ENCODE peak calls at places on chromosomes 7 and 10, in ten cellular contexts. W, T, C, A, S, K, B, I, H and O are unnamed samples.

GRCh38 chr10:62599161-62599560 is 205.4 kb upstream of the ADO start:
- DNase-seq in W (no peak), S (no peak), K (no peak), I (no peak), C (no peak), B (no peak), H (no peak), A (no peak), T (no peak), O (no peak)

GRCh38 chr7:19051767-19052375 is 65.6 kb downstream of the TWIST1 start:
- DNase-seq in K (peak; percentile 38), H (peak; percentile 44), A (no peak), T (no peak), B (no peak), C (peak; percentile 60), I (no peak), W (no peak), S (no peak), O (peak; percentile 72)

GRCh38 chr7:77651544-77652162 is 44.6 kb upstream of the RSBN1L start:
- DNase-seq in K (peak; percentile 47), H (peak; percentile 32), T (peak; percentile 34), B (no peak), S (no peak), W (no peak), C (peak; percentile 67), I (peak; percentile 25), A (no peak), O (peak; percentile 60)

GRCh38 chr10:93473804-93474472 is 8.2 kb downstream of the MYOF start:
- DNase-seq in K (no peak), W (no peak), T (no peak), B (no peak), A (no peak), H (no peak), C (no peak), I (no peak), S (no peak), O (no peak)

GRCh38 chr10:68665841-68666240 is 55.2 kb upstream of the CCAR1 start:
- DNase-seq in W (no peak), S (no peak), T (peak; percentile 84), I (no peak), H (no peak), A (no peak), K (peak; percentile 56), B (no peak), C (peak; percentile 66), O (peak; percentile 32)

GRCh38 chr10:96850825-96851224 is 18.7 kb downstream of the LCOR start:
- DNase-seq in S (no peak), B (no peak), T (peak; percentile 98), C (peak; percentile 96), A (no peak), H (peak; percentile 88), I (peak; percentile 15), K (peak; percentile 98), W (no peak), O (peak; percentile 88)

GRCh38 chr10:125886914-125887512 is 5.9 kb upstream of the DHX32 start:
- DNase-seq in C (no peak), H (peak; percentile 85), A (no peak), T (no peak), I (no peak), K (no peak), S (no peak), W (no peak), B (no peak), O (no peak)

GRCh38 chr10:98467506-98468318 is 21.0 kb upstream of the HPS1 start:
- DNase-seq in A (peak; percentile 80), H (peak; percentile 73), S (peak; percentile 80), K (peak; percentile 83), I (peak; percentile 70), T (peak; percentile 86), W (no peak), C (peak; percentile 88), B (peak; percentile 84), O (peak; percentile 89)

GRCh38 chr7:150956395-150957118 is 21.6 kb downstream of the KCNH2 start:
- DNase-seq in B (peak; percentile 15), W (no peak), T (no peak), C (no peak), S (peak; percentile 52), A (no peak), H (no peak), K (no peak), I (peak; percentile 20), O (no peak)

GRCh38 chr7:150955519-150956394 is 22.4 kb downstream of the KCNH2 start:
- DNase-seq in B (peak; percentile 78), H (no peak), W (no peak), I (peak; percentile 87), K (peak; percentile 15), S (peak; percentile 78), C (no peak), T (no peak), A (no peak), O (no peak)

GRCh38 chr7:150958071-150958552 is 20.0 kb downstream of the KCNH2 start:
- DNase-seq in B (peak; percentile 67), I (no peak), H (no peak), A (no peak), T (no peak), S (peak; percentile 57), K (no peak), W (no peak), C (no peak), O (no peak)

GRCh38 chr7:150958603-150959002 is 19.5 kb downstream of the KCNH2 start:
- DNase-seq in H (no peak), B (peak; percentile 67), C (no peak), I (no peak), T (no peak), S (peak; percentile 51), W (no peak), A (no peak), K (no peak), O (no peak)

DNA sequence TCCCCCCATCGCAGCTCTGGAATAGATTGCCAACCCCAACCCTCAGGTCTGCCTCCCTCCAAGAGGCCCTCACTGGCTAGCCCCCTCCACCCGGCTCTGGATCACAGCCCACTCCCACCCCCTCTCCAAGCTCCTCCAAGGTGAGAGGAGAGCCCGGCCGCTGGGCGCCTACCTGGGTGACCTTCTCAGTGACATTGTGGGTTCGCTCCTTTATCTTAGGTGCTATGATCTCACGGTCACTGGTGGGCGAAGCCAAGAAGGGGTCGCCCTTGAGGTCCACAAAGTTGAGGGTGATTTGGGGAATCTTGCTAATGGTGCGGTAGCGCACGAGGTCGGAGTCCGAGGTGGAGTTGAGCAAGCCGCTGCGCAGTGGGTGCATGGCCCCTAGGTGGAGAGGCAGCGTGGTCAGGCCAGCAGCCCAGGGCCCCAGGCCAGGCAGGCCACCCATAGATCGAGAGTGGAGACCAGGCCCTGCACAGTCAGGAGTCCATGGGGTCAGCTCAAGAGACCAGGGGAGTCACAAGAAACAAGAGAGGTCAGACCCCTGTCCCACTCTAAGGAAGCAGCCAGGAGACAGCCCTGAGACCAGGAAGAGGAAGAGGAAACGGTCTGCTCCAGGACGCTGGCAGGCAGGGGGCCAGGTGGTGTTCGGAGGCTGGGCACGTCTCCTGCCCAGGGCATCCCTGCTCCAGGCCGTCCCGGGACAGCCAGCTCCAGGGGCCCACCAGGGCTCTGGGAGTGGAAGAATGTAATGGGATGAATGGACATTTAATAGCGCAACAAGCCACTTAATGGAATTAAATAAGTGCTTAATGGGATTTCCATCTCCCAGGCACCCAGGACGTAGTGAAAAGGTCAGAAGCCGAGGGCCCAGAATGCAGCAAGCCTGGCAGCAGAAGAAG is 20.8 kb downstream of the KCNH2 start:
- DNase-seq in I (peak; percentile 17), S (peak; percentile 57), T (no peak), K (no peak), H (no peak), C (no peak), W (no peak), A (no peak), B (peak; percentile 67), O (no peak)
- TF ChIP-seq CTCF in I (no peak), S (no peak), T (no peak), K (no peak), H (no peak), C (no peak), W (no peak), A (no peak), B (no peak), O (no peak)

DNA sequence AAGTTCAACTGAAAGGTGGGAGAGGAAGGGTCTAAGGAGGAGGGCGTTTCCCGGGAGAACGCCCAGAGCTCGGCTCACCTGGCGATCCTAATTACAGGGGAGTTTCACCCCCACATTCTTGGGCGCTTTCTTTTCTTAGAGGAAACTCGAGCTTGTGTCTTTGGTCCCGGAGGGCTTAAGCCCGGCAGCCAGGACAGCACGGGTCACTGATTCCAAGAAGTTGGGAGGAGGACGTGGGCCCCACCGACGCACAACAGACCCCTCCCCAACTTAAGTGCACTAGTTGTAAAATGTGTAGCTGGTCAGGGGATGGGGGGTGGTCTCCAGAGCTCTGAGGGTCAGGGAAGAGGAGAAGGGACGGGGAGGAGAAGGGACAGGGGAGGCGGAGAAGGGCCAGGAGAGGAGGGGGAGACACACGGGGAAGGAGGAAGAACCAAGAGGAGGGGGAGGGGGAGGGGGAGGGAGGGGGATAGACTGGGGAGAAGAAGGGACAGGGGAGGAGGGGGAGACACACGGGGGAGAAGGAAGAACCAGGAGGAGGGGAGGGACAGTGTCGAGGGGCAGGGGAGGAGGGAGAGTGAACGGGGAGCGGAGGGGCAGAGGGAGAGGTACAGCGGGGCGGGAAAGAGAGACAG is 870 bp downstream of the BAIAP2L1 start:
- DNase-seq in I (no peak), C (peak; percentile 39), T (peak; percentile 70), W (no peak), H (no peak), B (no peak), A (no peak), K (peak; percentile 17), S (no peak), O (peak; percentile 16)
- H3K4me3 ChIP-seq in I (no peak overlapping the region), C (peak overlapping the region; percentile 69), T (peak overlapping the region; percentile 76), W (peak overlapping the region; percentile 77), H (peak overlapping the region; percentile 87), B (peak overlapping the region; percentile 59), A (peak overlapping the region; percentile 55), K (peak overlapping the region; percentile 95), S (peak overlapping the region; percentile 60), O (peak overlapping the region; percentile 53)

GRCh38 chr7:23105644-23106490 is at the start of gene KLHL7:
- DNase-seq in K (peak; percentile 87), S (peak; percentile 99), W (peak; percentile 89), B (peak; percentile 100), A (peak; percentile 65), C (peak; percentile 85), I (peak; percentile 95), T (peak; percentile 87), H (peak; percentile 82), O (peak; percentile 90)

GRCh38 chr7:23098029-23098428 is 7.6 kb upstream of the KLHL7 start:
- DNase-seq in W (no peak), S (no peak), B (peak; percentile 60), C (no peak), H (no peak), I (no peak), K (no peak), T (no peak), A (no peak), O (no peak)

GRCh38 chr7:23098460-23098859 is 7.1 kb upstream of the KLHL7 start:
- DNase-seq in S (no peak), K (no peak), H (no peak), C (no peak), I (no peak), W (no peak), A (no peak), T (no peak), B (no peak), O (no peak)

GRCh38 chr7:23105086-23105643 is 420 bp upstream of the KLHL7 start:
- DNase-seq in H (no peak), B (no peak), W (no peak), I (no peak), A (no peak), S (no peak), K (no peak), T (no peak), C (no peak), O (no peak)

DNA sequence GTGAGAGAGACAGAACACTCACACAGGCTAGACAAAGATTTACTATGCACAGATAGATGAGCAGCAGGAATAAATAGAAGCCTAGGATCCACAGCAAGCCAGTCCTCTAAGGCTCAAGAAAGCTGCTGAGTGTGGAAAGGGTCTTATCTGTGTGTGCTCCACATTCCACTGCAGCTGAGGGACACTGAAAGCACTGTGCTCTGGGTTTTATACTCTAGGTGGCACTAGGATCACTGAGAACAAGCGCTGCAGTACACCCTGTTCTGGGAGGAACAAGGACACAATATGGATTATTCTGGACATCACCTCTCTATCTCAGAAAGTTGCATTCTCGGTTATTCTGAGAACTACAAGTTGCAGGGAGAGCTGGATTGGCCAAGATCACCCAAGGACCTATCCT is 4.9 kb upstream of the KLHL7 start:
- DNase-seq in K (no peak), B (no peak), C (no peak), H (no peak), A (no peak), I (no peak), T (no peak), S (no peak), W (no peak), O (no peak)
- TF ChIP-seq CTCF in K (no peak), B (no peak), C (no peak), H (no peak), A (no peak), I (no peak), T (no peak), S (peak; percentile 24), W (no peak), O (peak; percentile 14)

DNA sequence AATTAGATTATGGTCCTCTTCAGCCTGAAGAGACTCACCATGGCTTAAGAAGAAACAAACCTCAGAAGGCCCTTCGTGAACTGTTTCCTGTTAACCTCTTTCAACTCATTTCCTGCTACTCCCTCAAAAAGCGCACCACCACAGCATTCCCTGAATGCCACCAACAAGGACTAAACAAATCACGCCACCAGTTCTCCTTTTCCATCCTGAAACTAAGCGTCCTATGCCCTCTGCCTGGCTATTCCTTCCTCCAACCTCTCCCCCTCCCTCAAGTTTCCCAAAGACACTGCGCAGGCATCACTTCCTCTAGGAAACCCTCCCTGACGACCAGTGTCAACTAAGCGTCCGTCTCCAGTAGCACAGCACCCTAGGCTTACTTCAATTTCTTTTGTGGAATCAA is 12.0 kb downstream of the YWHAG start:
- DNase-seq in K (no peak), T (no peak), B (no peak), S (no peak), A (no peak), H (no peak), C (no peak), W (no peak), I (no peak), O (no peak)
- H3K4me3 ChIP-seq in K (no peak overlapping the region), T (no peak overlapping the region), B (no peak overlapping the region), S (no peak overlapping the region), A (no peak overlapping the region), H (no peak overlapping the region), C (no peak overlapping the region), W (no peak overlapping the region), I (no peak overlapping the region), O (no peak overlapping the region)